ENCODE peak calls at places on chromosomes 16 and 17, in four cellular contexts. D, R, P and I are unnamed samples.

GRCh38 chr17:39605492-39606433 is 2.0 kb downstream of the NEUROD2 start:
- DNase-seq in P (no peak), D (peak; percentile 66), R (no peak), I (no peak)

GRCh38 chr16:70416748-70417616 is 21.9 kb downstream of the ST3GAL2 start:
- DNase-seq in D (no peak), R (peak; percentile 58), P (no peak), I (no peak)

GRCh38 chr17:81399481-81400153 is 4.4 kb downstream of the BAHCC1 start:
- DNase-seq in D (peak; percentile 82), R (no peak), P (no peak), I (no peak)

GRCh38 chr17:78741644-78742284 is 40.3 kb downstream of the CYTH1 start:
- DNase-seq in P (no peak), D (no peak), R (no peak), I (no peak)

GRCh38 chr16:8901318-8901861 is 19.2 kb downstream of the LITAFD start:
- DNase-seq in D (no peak), P (no peak), R (no peak), I (no peak)

GRCh38 chr17:27422601-27423000 is 33.6 kb upstream of the KSR1 start:
- DNase-seq in R (no peak), P (no peak), D (no peak), I (no peak)

GRCh38 chr17:39473310-39473709 is 12.0 kb downstream of the CDK12 start:
- DNase-seq in D (no peak), R (no peak), P (no peak), I (no peak)

GRCh38 chr16:71995038-71995437 is 5.2 kb downstream of the PKD1L3 start:
- DNase-seq in D (no peak), R (no peak), P (no peak), I (no peak)

GRCh38 chr16:86960266-86960665 is 356.9 kb downstream of the C16orf95 start:
- DNase-seq in P (no peak), D (no peak), R (no peak), I (no peak)

GRCh38 chr16:19392352-19392751 is 25.3 kb upstream of the TMC5 start:
- DNase-seq in D (no peak), R (no peak), P (no peak), I (no peak)
- TF ChIP-seq GABPA in D (no peak), R (no peak), P (no peak), I (no peak)

DNA sequence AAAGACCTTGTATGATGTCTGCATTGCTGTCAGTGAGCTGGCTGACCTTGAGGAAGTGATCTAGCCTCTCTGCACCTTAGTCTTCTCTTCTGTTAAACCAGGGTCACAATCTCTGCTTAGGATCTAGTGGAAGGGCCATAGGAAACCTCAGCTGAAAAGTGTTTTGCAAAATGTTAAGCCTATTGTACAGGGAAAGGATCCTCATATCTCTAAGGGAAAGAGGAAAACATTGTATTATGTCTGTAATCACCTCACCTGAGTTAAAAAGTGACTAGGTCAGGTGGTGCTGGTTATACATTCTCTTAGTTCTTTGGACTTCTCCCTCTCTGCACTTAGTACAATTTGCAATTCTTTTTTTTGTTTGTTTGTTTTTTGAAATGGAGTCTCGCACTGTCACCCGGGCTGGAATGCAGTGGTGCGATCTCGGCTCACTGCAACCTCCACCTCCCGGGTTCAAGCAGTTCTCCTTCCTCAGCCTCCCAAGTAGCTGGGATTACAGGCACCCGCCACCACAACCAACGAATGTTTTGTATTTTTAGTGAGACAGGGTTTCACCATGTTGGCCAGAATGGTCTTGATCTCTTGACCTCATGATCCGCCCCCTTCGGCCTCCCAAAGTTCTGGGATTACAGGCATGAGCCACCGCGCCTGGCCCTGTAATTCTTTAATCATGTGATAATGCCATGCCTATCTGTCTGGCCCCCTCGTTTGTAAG is 2.0 kb upstream of the SEPHS2 start:
- DNase-seq in P (no peak), R (peak; percentile 97), D (no peak), I (no peak)
- TF ChIP-seq REST in P (no peak), R (no peak), D (no peak), I (no peak)

GRCh38 chr17:8294361-8294760 is 839 bp downstream of the SLC25A35 start:
- DNase-seq in R (no peak), D (no peak), P (no peak), I (no peak)
- H3K27ac ChIP-seq in R (no peak overlapping the region), D (no peak overlapping the region), P (no peak overlapping the region), I (no peak overlapping the region)

GRCh38 chr17:77528516-77529327 is 388.0 kb downstream of the SEC14L1 start:
- DNase-seq in R (no peak), D (peak; percentile 95), P (no peak), I (no peak)
- TF ChIP-seq GABPA in R (no peak), D (no peak), P (no peak), I (no peak)

GRCh38 chr17:57946798-57947358 is 8.3 kb downstream of the CUEDC1 start:
- DNase-seq in R (peak; percentile 80), P (peak; percentile 73), D (no peak), I (peak; percentile 71)
- TF ChIP-seq REST in R (no peak), P (no peak), D (no peak), I (no peak)

GRCh38 chr17:48066192-48066591 is 18.0 kb downstream of the NFE2L1 start:
- DNase-seq in P (no peak), R (no peak), D (no peak), I (no peak)
- H3K27ac ChIP-seq in P (no peak overlapping the region), R (no peak overlapping the region), D (no peak overlapping the region), I (no peak overlapping the region)